ENCODE peak calls at places on chromosomes 12 and 14, in seven cellular contexts. H is endodermal cell, F is A549, R is PC-3, E is neuronal stem cell, P is Panc1, S is upper lobe of right lung. X is an unnamed sample.

GRCh38 chr14:24813819-24814259 is 179.8 kb upstream of the GZMB start:
- DNase-seq in H (no peak), F (no peak), R (no peak), E (no peak), P (no peak), S (no peak), X (no peak)

GRCh38 chr12:77720258-77720657 is 110.4 kb upstream of the NAV3 start:
- DNase-seq in H (no peak), F (peak; percentile 3), R (no peak), E (no peak), P (no peak), S (no peak), X (no peak)

GRCh38 chr12:105928436-105928835 is 210.3 kb downstream of the NUAK1 start:
- DNase-seq in H (no peak), F (no peak), R (peak; percentile 26), E (no peak), P (no peak), S (no peak), X (no peak)

GRCh38 chr12:57093412-57094193 is 4.7 kb downstream of the NAB2 start:
- DNase-seq in H (peak; percentile 94), F (peak; percentile 59), R (peak; percentile 33), E (peak; percentile 77), P (no peak), S (peak; percentile 81), X (no peak)

GRCh38 chr12:105570944-105571343 is 240.5 kb downstream of the C12orf75 start:
- DNase-seq in H (peak; percentile 38), F (no peak), R (no peak), E (no peak), P (no peak), S (no peak), X (no peak)

GRCh38 chr12:6767592-6768384 is 1.6 kb downstream of the PTMS start:
- DNase-seq in H (peak; percentile 77), F (no peak), R (peak; percentile 23), E (no peak), P (no peak), S (no peak), X (peak; percentile 50)

GRCh38 chr12:75097003-75097402 is 112.6 kb downstream of the KCNC2 start:
- DNase-seq in H (no peak), F (no peak), R (no peak), E (no peak), P (no peak), S (no peak), X (no peak)

GRCh38 chr14:32397871-32398640 is 69.0 kb downstream of the AKAP6 start:
- DNase-seq in H (no peak), F (peak; percentile 60), R (peak; percentile 94), E (no peak), P (no peak), S (no peak), X (no peak)

GRCh38 chr12:16094437-16094836 is 183.0 kb downstream of the SLC15A5 start:
- DNase-seq in H (no peak), F (no peak), R (no peak), E (no peak), P (no peak), S (no peak), X (no peak)

GRCh38 chr12:72074065-72074464 is 135.4 kb downstream of the TPH2 start:
- DNase-seq in H (no peak), F (no peak), R (no peak), E (no peak), P (no peak), S (no peak), X (no peak)

GRCh38 chr12:67535176-67535575 is 113.4 kb upstream of the DYRK2 start:
- DNase-seq in H (no peak), F (no peak), R (no peak), E (no peak), P (no peak), S (no peak), X (no peak)

GRCh38 chr14:101122855-101123129 is 219.3 kb upstream of the RTL1 start:
- DNase-seq in H (peak; percentile 31), F (no peak), R (no peak), E (no peak), P (no peak), S (no peak), X (no peak)

GRCh38 chr12:75334384-75335030 is at the start of gene GLIPR1L1:
- DNase-seq in H (peak; percentile 99), F (peak; percentile 91), R (peak; percentile 81), E (peak; percentile 93), P (peak; percentile 66), S (peak; percentile 83), X (peak; percentile 60)

GRCh38 chr12:120983759-120984158 is 5.4 kb downstream of the HNF1A start:
- DNase-seq in H (no peak), F (peak; percentile 59), R (no peak), E (no peak), P (no peak), S (no peak), X (no peak)

GRCh38 chr12:120659151-120659525 is 18.7 kb downstream of the CABP1 start:
- DNase-seq in H (no peak), F (no peak), R (no peak), E (no peak), P (no peak), S (no peak), X (no peak)

GRCh38 chr14:79100578-79100977 is 930.4 kb downstream of the NRXN3 start:
- DNase-seq in H (no peak), F (no peak), R (no peak), E (no peak), P (no peak), S (no peak), X (no peak)

GRCh38 chr14:77542349-77543239 is 44.0 kb upstream of the ISM2 start:
- DNase-seq in H (no peak), F (no peak), R (no peak), E (no peak), P (no peak), S (no peak), X (no peak)

GRCh38 chr12:92764820-92765219 is 62.0 kb downstream of the PLEKHG7 start:
- DNase-seq in H (no peak), F (no peak), R (no peak), E (no peak), P (no peak), S (no peak), X (no peak)

GRCh38 chr14:20607617-20608016 is 16.4 kb upstream of the RNASE12 start:
- DNase-seq in H (peak; percentile 36), F (no peak), R (no peak), E (no peak), P (no peak), S (no peak), X (no peak)

GRCh38 chr12:132707241-132707640 is 3.4 kb upstream of the PGAM5 start:
- DNase-seq in H (peak; percentile 59), F (no peak), R (no peak), E (no peak), P (no peak), S (no peak), X (no peak)

GRCh38 chr12:106085213-106085612 is 53.5 kb downstream of the NUAK1 start:
- DNase-seq in H (no peak), F (no peak), R (no peak), E (no peak), P (no peak), S (no peak), X (no peak)

GRCh38 chr14:23284654-23285529 is 1.0 kb downstream of the HOMEZ start:
- DNase-seq in H (no peak), F (no peak), R (no peak), E (no peak), P (no peak), S (no peak), X (no peak)

DNA sequence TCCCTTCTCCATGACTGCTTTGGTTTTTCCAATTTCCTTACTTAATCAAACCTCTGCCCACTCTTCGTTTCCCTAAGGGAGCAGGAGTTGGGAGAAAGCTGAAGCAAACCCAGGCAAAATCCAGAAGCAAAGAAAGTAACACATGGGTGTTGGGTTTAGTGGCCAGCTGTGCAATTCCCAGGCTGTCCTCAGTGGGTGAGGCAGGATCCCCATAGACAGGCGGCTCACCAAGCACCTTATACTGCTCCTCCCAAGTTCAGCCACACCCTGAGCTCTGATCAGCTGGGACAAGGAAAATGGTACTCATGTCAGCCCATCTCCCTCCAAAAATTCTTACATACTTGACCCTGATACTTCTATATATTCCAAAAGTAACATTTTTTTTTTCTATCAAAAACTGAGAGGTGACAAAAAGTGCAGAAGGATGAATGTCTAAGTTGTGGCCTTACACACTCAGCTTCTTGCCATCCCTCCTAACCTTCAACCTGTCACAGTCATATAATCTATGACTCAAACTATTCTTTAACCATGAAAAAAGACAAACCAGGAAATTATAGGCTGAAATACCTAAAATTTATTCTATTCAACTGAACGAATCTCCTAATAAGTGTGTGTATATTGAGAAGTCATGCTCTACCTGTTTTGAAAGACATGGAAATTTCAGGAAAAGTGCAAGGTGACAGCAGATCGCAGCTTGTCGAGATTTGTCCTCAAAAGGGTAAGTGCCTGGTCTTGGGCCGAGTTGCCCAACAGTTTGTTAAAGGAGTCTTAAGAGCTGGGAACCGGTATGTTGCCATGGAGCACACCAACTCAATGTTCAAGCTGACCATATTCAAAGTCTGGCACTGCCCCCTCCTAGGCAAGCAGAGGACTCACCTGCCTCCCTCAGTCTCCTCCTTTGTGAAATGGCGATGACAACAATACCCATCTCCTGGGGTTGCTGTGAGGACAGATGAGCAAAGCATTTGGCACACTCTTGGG is 17.6 kb upstream of the ZFP36L1 start:
- DNase-seq in H (no peak), F (no peak), R (no peak), E (no peak), P (no peak), S (peak; percentile 71), X (no peak)
- H3K27ac ChIP-seq in H (no peak overlapping the region), F (peak overlapping the region; percentile 86), R (no peak overlapping the region), E (no peak overlapping the region), P (no peak overlapping the region), S (peak overlapping the region; percentile 14), X (no peak overlapping the region)

DNA sequence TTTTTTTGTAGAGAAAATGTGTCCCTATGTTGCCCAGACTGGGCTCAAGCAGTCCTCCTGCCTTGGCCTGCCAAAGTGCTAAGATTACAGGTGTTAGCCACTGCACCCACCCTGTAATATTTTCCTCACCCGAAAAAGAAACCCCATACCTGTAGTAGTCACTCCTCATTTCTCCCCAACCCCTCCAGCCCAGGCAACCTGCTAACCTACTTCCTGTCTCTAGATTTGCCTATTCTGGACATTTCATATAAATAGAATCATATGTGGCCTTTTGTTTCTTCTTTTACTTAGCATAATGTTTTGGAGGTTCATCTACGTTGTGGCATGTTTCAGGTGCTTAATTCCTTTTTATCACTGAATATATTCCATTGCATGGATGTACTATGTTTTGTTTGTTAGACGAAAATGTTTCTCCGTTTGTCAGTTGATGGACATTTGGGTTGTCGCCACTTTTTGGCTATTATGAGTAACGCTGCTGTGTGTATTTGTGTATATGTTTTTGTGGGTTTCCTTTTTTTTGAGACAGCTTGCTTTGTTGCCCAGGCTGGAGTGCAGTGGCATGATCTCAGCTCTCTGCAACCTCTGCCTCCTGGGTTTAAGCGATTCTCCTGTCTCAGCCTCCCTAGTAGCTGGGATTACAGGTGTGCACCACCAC is 6.2 kb downstream of the ANKRD13A start:
- DNase-seq in H (no peak), F (no peak), R (no peak), E (no peak), P (no peak), S (no peak), X (no peak)
- H3K27ac ChIP-seq in H (no peak overlapping the region), F (no peak overlapping the region), R (no peak overlapping the region), E (no peak overlapping the region), P (no peak overlapping the region), S (no peak overlapping the region), X (peak overlapping the region; percentile 84)

GRCh38 chr12:126582231-126582630 is 1517.0 kb downstream of the AACS start:
- DNase-seq in H (no peak), F (peak; percentile 4), R (peak; percentile 50), E (no peak), P (no peak), S (no peak), X (no peak)

GRCh38 chr12:126581655-126582054 is 1516.4 kb downstream of the AACS start:
- DNase-seq in H (no peak), F (no peak), R (no peak), E (no peak), P (no peak), S (no peak), X (no peak)
- H3K27ac ChIP-seq in H (no peak overlapping the region), F (no peak overlapping the region), R (no peak overlapping the region), E (no peak overlapping the region), P (no peak overlapping the region), S (no peak overlapping the region), X (no peak overlapping the region)

GRCh38 chr14:22152161-22152870 is 436.7 kb downstream of the DAD1 start:
- DNase-seq in H (no peak), F (no peak), R (no peak), E (no peak), P (no peak), S (no peak), X (no peak)
- H3K27ac ChIP-seq in H (no peak overlapping the region), F (no peak overlapping the region), R (no peak overlapping the region), E (no peak overlapping the region), P (no peak overlapping the region), S (no peak overlapping the region), X (no peak overlapping the region)

X was measured in caudate nucleus.